ENCODE peak calls at places on chromosomes 3 and 15, in seven cellular contexts. X is MM.1S; D is WTC11; V is CD4-positive, alpha-beta T cell; N is GM20000; A is thyroid gland; S is glutamatergic neuron. E is an unnamed sample.

GRCh38 chr3:100226712-100227429 is 33.9 kb upstream of the TBC1D23 start:
- DNase-seq in S (no peak), N (no peak), D (no peak), V (no peak), X (no peak), A (no peak), E (peak; percentile 12)

GRCh38 chr3:171383206-171384018 is 76.8 kb downstream of the TNIK start:
- DNase-seq in X (no peak), V (no peak), D (no peak), S (no peak), N (no peak), A (peak; percentile 51), E (peak; percentile 14)

GRCh38 chr15:40893019-40893723 is 1.1 kb upstream of the VPS18 start:
- DNase-seq in X (no peak), V (no peak), S (no peak), N (no peak), A (no peak), D (no peak), E (peak; percentile 65)

GRCh38 chr15:72168131-72168825 is 29.3 kb downstream of the GRAMD2A start:
- DNase-seq in S (no peak), X (no peak), A (peak; percentile 51), V (no peak), N (no peak), D (no peak), E (peak; percentile 54)

GRCh38 chr3:172181936-172182708 is 142.7 kb downstream of the FNDC3B start:
- DNase-seq in D (no peak), X (no peak), N (no peak), V (no peak), S (no peak), A (no peak), E (no peak)

GRCh38 chr15:77508541-77509505 is 88.1 kb downstream of the HMG20A start:
- DNase-seq in X (no peak), D (no peak), S (no peak), N (no peak), V (no peak), A (peak; percentile 59), E (peak; percentile 57)

GRCh38 chr3:185729335-185729715 is 95.5 kb downstream of the IGF2BP2 start:
- DNase-seq in S (no peak), A (no peak), X (no peak), V (no peak), D (no peak), N (no peak), E (peak; percentile 83)

GRCh38 chr15:63041982-63042878 is at the start of gene TPM1:
- DNase-seq in A (peak; percentile 70), X (no peak), N (peak; percentile 45), S (peak; percentile 70), D (peak; percentile 91), V (no peak), E (peak; percentile 56)

GRCh38 chr3:57164217-57164605 is 942 bp downstream of the IL17RD start:
- DNase-seq in D (no peak), X (no peak), S (peak; percentile 33), V (no peak), A (peak; percentile 61), N (no peak), E (peak; percentile 7)

GRCh38 chr3:53843195-53844177 is 2.7 kb downstream of the CHDH start:
- DNase-seq in S (no peak), X (peak; percentile 72), N (peak; percentile 71), D (no peak), V (no peak), A (no peak), E (no peak)

GRCh38 chr3:46665763-46666470 is 27.6 kb downstream of the ALS2CL start:
- DNase-seq in X (no peak), S (no peak), V (no peak), A (no peak), D (no peak), N (peak; percentile 2), E (no peak)

GRCh38 chr15:77851696-77852095 is 219.0 kb upstream of the LINGO1 start:
- DNase-seq in D (no peak), A (peak; percentile 86), X (no peak), V (no peak), N (no peak), S (no peak), E (no peak)

GRCh38 chr3:170056710-170057454 is 19.1 kb downstream of the GPR160 start:
- DNase-seq in D (no peak), S (no peak), N (peak; percentile 76), A (no peak), X (peak; percentile 81), V (no peak), E (no peak)

GRCh38 chr3:139935866-139936817 is 1.2 kb downstream of the CLSTN2 start:
- DNase-seq in V (no peak), D (peak; percentile 47), A (peak; percentile 30), X (no peak), S (peak; percentile 57), N (no peak), E (no peak)

GRCh38 chr15:96893159-96893906 is 562.8 kb downstream of the NR2F2 start:
- DNase-seq in V (no peak), X (peak; percentile 30), N (peak; percentile 4), S (peak; percentile 17), D (peak; percentile 20), A (peak; percentile 2), E (peak; percentile 49)

GRCh38 chr3:129040579-129041300 is 19.8 kb upstream of the GP9 start:
- DNase-seq in X (no peak), S (no peak), D (no peak), N (no peak), A (no peak), V (no peak), E (no peak)

GRCh38 chr3:188284455-188285212 is 130.7 kb downstream of the LPP start:
- DNase-seq in A (no peak), V (no peak), S (no peak), X (no peak), D (no peak), N (no peak), E (no peak)

GRCh38 chr3:129106320-129106719 is 15.3 kb downstream of the RAB43 start:
- DNase-seq in D (peak; percentile 25), X (peak; percentile 74), S (no peak), N (no peak), V (no peak), A (peak; percentile 39), E (no peak)

GRCh38 chr3:125053304-125053699 is 2.5 kb downstream of the HEG1 start:
- DNase-seq in S (no peak), V (no peak), A (no peak), D (no peak), N (no peak), X (no peak), E (no peak)

GRCh38 chr3:13479582-13480339 is at the start of gene HDAC11:
- DNase-seq in S (peak; percentile 99), D (peak; percentile 99), V (peak; percentile 96), A (peak; percentile 99), N (peak; percentile 100), X (peak; percentile 99), E (peak; percentile 96)
- TF ChIP-seq CTCF in S (peak; percentile 56), D (no peak), V (no peak), A (no peak), N (no peak), X (no peak), E (no peak)

GRCh38 chr3:60752800-60753199 is 498.5 kb downstream of the FHIT start:
- DNase-seq in D (no peak), S (no peak), X (no peak), V (no peak), N (no peak), A (no peak), E (no peak)

GRCh38 chr3:60754617-60755016 is 496.6 kb downstream of the FHIT start:
- DNase-seq in X (no peak), S (no peak), D (no peak), N (no peak), A (no peak), V (no peak), E (no peak)

GRCh38 chr3:60756636-60757035 is 494.6 kb downstream of the FHIT start:
- DNase-seq in X (no peak), V (no peak), N (no peak), A (no peak), S (no peak), D (no peak), E (no peak)

GRCh38 chr3:60756231-60756630 is 495.0 kb downstream of the FHIT start:
- DNase-seq in X (no peak), A (no peak), S (no peak), V (no peak), N (no peak), D (no peak), E (no peak)

DNA sequence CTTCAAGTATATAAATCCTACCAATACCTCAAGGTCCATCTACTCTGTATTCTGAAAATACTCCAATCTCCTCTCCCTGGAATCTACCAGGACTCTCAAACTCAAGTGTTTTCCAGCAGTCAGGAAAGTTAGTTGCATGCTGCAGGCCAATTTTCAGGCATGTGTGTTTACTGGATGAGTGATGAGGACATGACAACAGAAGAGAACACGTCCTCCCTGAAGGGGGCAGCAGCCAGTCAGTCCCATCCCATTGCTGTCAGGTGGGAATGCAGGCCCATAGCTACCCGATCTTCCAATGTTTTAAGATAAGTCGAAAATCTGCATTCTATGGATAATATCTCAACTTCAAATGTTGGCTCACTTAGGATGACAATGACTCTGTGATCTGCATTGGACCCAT is 496.2 kb downstream of the FHIT start:
- DNase-seq in A (no peak), N (peak; percentile 12), D (peak; percentile 71), V (no peak), S (peak; percentile 43), X (no peak), E (peak; percentile 53)
- TF ChIP-seq CTCF in A (no peak), N (no peak), D (peak; percentile 43), V (no peak), S (peak; percentile 20), X (peak; percentile 4), E (peak; percentile 48)

GRCh38 chr15:70428211-70428822 is 330.6 kb upstream of the TLE3 start:
- DNase-seq in A (no peak), V (no peak), N (no peak), D (no peak), X (no peak), S (no peak), E (no peak)

GRCh38 chr15:70424937-70425411 is 327.3 kb upstream of the TLE3 start:
- DNase-seq in X (no peak), N (no peak), D (no peak), A (no peak), V (peak; percentile 8), S (no peak), E (no peak)

GRCh38 chr15:70427531-70428120 is 329.9 kb upstream of the TLE3 start:
- DNase-seq in V (no peak), N (no peak), A (no peak), S (no peak), D (no peak), X (no peak), E (peak; percentile 79)

GRCh38 chr15:70426065-70426821 is 328.5 kb upstream of the TLE3 start:
- DNase-seq in S (no peak), A (no peak), V (no peak), N (no peak), X (no peak), D (no peak), E (peak; percentile 59)

GRCh38 chr15:70427120-70427519 is 329.4 kb upstream of the TLE3 start:
- DNase-seq in S (no peak), D (no peak), X (no peak), N (no peak), V (no peak), A (no peak), E (peak; percentile 45)
- TF ChIP-seq CTCF in S (no peak), D (no peak), X (no peak), N (no peak), V (no peak), A (no peak), E (peak; percentile 3)

DNA sequence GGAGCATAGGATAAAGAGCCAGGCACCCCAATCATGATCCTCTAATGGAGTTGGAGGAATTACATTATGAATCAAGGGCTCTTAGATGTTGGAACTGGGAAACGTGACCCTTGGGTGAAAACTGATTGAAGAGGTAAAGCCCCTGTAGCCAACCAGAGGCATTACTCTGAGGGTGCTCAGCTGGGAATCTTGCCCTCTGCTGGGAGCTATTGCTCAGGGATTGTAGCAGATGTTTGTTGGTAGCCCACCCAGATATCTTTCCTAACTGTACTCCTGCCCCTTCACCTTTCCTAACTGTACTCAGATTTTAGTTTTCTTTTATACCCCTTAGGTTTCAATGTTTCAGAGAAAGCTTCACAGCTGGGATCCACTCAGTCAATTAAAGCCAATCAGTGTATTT is 74.2 kb downstream of the RARB start:
- DNase-seq in A (no peak), N (no peak), S (no peak), V (no peak), X (no peak), D (no peak), E (no peak)
- TF ChIP-seq CTCF in A (no peak), N (no peak), S (no peak), V (no peak), X (no peak), D (no peak), E (no peak)

E was measured in MCF 10A.